ENCODE peak calls at places on chromosome 9, in five cellular contexts. O is bronchial epithelial cell; X is SJCRH30; G is naive thymus-derived CD4-positive, alpha-beta T cell; M is PC-3. V is an unnamed sample.

GRCh38 chr9:84668204-84669007 is 1.1 kb upstream of the NTRK2 start:
- DNase-seq in O (peak; percentile 54), X (no peak), G (no peak), M (peak; percentile 33), V (peak; percentile 74)

GRCh38 chr9:20417695-20418094 is 204.6 kb downstream of the MLLT3 start:
- DNase-seq in O (no peak), X (no peak), G (no peak), M (no peak), V (no peak)

GRCh38 chr9:8349928-8350327 is 550.4 kb upstream of the DMAC1 start:
- DNase-seq in O (no peak), X (no peak), G (no peak), M (no peak), V (no peak)

GRCh38 chr9:124749284-124749683 is 21.8 kb downstream of the NR6A1 start:
- DNase-seq in O (no peak), X (no peak), G (no peak), M (no peak), V (no peak)

GRCh38 chr9:98860871-98861293 is 53.4 kb downstream of the GALNT12 start:
- DNase-seq in O (peak; percentile 36), X (peak; percentile 81), G (no peak), M (peak; percentile 70), V (peak; percentile 90)

GRCh38 chr9:5838884-5839571 is 6.1 kb upstream of the ERMP1 start:
- DNase-seq in O (peak; percentile 88), X (peak; percentile 18), G (no peak), M (peak; percentile 88), V (peak; percentile 2)

GRCh38 chr9:81424431-81424830 is 264.9 kb downstream of the TLE1 start:
- DNase-seq in O (no peak), X (no peak), G (no peak), M (no peak), V (no peak)

GRCh38 chr9:79776581-79776980 is 204.8 kb downstream of the TLE4 start:
- DNase-seq in O (peak; percentile 74), X (no peak), G (no peak), M (peak; percentile 54), V (no peak)

GRCh38 chr9:116501871-116502270 is 185.2 kb upstream of the TRIM32 start:
- DNase-seq in O (peak; percentile 89), X (no peak), G (no peak), M (peak; percentile 64), V (peak; percentile 16)

GRCh38 chr9:26561928-26562327 is 330.7 kb downstream of the CAAP1 start:
- DNase-seq in O (no peak), X (no peak), G (no peak), M (no peak), V (no peak)

GRCh38 chr9:8486095-8486494 is 686.5 kb upstream of the DMAC1 start:
- DNase-seq in O (peak; percentile 42), X (peak; percentile 48), G (no peak), M (no peak), V (no peak)

GRCh38 chr9:18190671-18191374 is 283.1 kb upstream of the ADAMTSL1 start:
- DNase-seq in O (no peak), X (no peak), G (no peak), M (peak; percentile 7), V (no peak)

GRCh38 chr9:116594552-116594951 is 92.6 kb upstream of the TRIM32 start:
- DNase-seq in O (peak; percentile 91), X (peak; percentile 50), G (no peak), M (peak; percentile 59), V (peak; percentile 74)

GRCh38 chr9:63859475-63860215 is 1425.4 kb downstream of the FOXD4L5 start:
- DNase-seq in O (peak; percentile 1), X (no peak), G (peak; percentile 51), M (no peak), V (no peak)

GRCh38 chr9:124000784-124001444 is 10.7 kb upstream of the LHX2 start:
- DNase-seq in O (no peak), X (no peak), G (no peak), M (no peak), V (no peak)

GRCh38 chr9:72476617-72477375 is 44.6 kb upstream of the TMC1 start:
- DNase-seq in O (peak; percentile 99), X (no peak), G (no peak), M (peak; percentile 97), V (peak; percentile 35)

GRCh38 chr9:89623925-89624420 is 19.2 kb downstream of the GADD45G start:
- DNase-seq in O (no peak), X (no peak), G (no peak), M (no peak), V (no peak)

DNA sequence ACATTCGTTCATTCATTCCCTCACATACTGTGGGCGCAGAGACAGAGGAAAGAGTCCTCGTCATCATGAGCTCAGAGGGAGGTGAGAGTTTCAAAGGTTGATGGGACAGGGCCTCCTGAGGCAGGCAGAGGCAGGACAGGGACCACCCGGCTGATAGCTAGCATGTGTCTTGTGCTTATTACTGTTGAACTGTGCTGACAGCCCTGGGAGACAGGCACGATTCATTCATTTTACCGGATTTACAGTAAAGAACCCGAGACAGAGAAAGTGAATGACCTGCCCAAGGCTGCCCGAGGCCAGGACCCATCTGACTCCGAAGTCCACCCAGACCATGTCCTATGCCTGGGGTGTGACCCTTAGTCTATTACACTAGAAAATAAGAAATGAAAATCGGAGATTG is 4.9 kb upstream of the FAM163B start:
- DNase-seq in O (no peak), X (no peak), G (no peak), M (no peak), V (no peak)
- H3K4me3 ChIP-seq in O (no peak overlapping the region), X (no peak overlapping the region), G (no peak overlapping the region), M (no peak overlapping the region), V (no peak overlapping the region)

GRCh38 chr9:130660326-130660682 is 4.1 kb upstream of the PRDM12 start:
- DNase-seq in O (no peak), X (peak; percentile 87), G (no peak), M (no peak), V (no peak)
- H3K27me3 ChIP-seq in O (peaks cover 73% of the 10 kb centered on the region), X (no peaks in the 10 kb centered on the region), G (peaks cover 3% of the 10 kb centered on the region), M (peaks cover 28% of the 10 kb centered on the region), V (peaks cover 69% of the 10 kb centered on the region)

DNA sequence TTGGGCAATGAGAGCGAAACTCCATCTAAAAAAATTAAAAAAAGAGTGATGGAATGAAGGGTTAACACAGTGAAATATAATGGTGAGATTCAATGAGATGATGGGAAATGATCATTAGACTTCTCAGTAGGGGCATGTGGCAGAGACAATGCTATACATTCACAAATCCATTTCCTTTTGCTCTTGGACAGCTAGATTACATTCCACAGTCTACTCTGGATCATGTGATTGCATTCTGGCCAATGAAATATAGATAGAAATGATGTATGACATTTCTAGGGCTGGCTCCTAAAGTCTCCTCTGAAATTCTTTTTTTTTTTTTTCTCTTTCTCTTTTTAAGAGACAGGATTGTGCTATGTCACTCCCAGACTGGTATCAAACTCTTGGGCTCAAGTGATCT is 3.8 kb upstream of the GALT start:
- DNase-seq in O (no peak), X (no peak), G (no peak), M (no peak), V (no peak)
- H3K4me3 ChIP-seq in O (no peak overlapping the region), X (no peak overlapping the region), G (no peak overlapping the region), M (no peak overlapping the region), V (no peak overlapping the region)

DNA sequence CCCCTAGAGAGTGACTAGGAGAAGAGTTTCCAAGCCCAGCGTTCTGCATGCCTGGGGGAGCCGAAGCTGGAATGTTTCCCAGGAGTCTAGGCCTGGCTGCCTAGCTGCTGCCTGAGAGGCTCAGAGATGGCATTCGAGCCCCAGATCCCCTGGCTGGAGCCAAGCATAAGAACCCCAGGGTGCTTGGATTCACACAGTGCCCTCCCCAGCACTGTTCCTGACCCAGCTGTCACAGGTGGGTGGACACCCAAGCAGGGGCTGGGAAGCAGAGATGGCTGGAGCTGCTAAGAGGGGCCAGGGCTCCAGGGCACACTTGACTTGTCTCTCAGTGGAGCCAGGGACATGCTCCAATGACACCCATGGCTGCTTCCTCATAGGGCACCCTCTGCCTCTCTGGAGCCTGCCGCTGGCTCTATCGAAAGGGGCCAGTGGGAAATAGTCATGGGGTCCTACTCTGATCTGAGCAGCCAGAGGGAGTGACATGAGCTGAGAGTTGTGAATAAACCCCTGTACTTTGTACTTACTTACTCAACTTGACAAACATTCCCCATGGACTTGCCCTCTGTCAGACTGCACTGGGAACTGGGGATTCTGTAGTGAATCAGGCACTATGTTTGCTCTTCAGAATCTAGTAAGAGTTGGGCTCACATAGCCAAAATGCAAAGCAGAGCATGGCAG is 62.6 kb upstream of the XPA start:
- DNase-seq in O (no peak), X (no peak), G (no peak), M (no peak), V (peak; percentile 34)
- H3K27me3 ChIP-seq in O (no peaks in the 10 kb centered on the region), X (peaks cover 8% of the 10 kb centered on the region), G (no peaks in the 10 kb centered on the region), M (no peaks in the 10 kb centered on the region), V (no peaks in the 10 kb centered on the region)